ENCODE peak calls at places on chromosome 14, in ten cellular contexts. R is ascending aorta, H is GM06990, G is neural crest cell, M is astrocyte, I is Calu3, K is tibial nerve, Q is foreskin fibroblast, W is psoas muscle, J is A549. F is an unnamed sample.

GRCh38 chr14:94372021-94372605 is 16.3 kb downstream of the SERPINA1 start:
- DNase-seq in R (no peak), G (no peak), K (no peak), W (no peak), H (no peak), Q (no peak), M (no peak), J (no peak), I (no peak), F (no peak)

GRCh38 chr14:68081489-68081888 is 261.9 kb downstream of the RAD51B start:
- DNase-seq in H (no peak), W (no peak), R (no peak), K (no peak), J (no peak), Q (no peak), I (no peak), M (no peak), G (no peak), F (no peak)

GRCh38 chr14:65213316-65213715 is 111.0 kb upstream of the MAX start:
- DNase-seq in R (no peak), G (no peak), M (no peak), J (no peak), I (no peak), H (no peak), W (no peak), Q (no peak), K (no peak), F (no peak)

GRCh38 chr14:64337901-64338615 is 43.9 kb upstream of the ESR2 start:
- DNase-seq in W (no peak), J (peak), H (no peak), M (peak), Q (peak), G (peak), K (no peak), R (peak), I (peak), F (no peak)

GRCh38 chr14:99081880-99082279 is 190.1 kb downstream of the BCL11B start:
- DNase-seq in J (no peak), R (no peak), M (no peak), Q (no peak), H (no peak), K (no peak), G (no peak), W (no peak), I (no peak), F (no peak)

GRCh38 chr14:99928963-99929362 is 135.8 kb downstream of the EML1 start:
- DNase-seq in H (no peak), R (no peak), Q (no peak), K (no peak), G (no peak), I (no peak), M (no peak), J (no peak), W (no peak), F (no peak)

GRCh38 chr14:98909251-98909944 is 362.6 kb downstream of the BCL11B start:
- DNase-seq in W (no peak), R (no peak), M (peak), J (peak), I (peak), K (no peak), G (no peak), Q (no peak), H (no peak), F (no peak)

GRCh38 chr14:95862243-95862642 is 14.4 kb upstream of the TUNAR start:
- DNase-seq in M (peak), Q (no peak), R (no peak), W (no peak), G (no peak), K (no peak), I (no peak), H (no peak), J (no peak), F (no peak)

GRCh38 chr14:77151245-77151644 is 9.7 kb upstream of the ZDHHC22 start:
- DNase-seq in Q (no peak), J (peak), G (peak), R (no peak), M (no peak), H (no peak), I (peak), K (no peak), W (no peak), F (no peak)

GRCh38 chr14:94769413-94770250 is at the start of gene GSC:
- DNase-seq in J (peak), W (peak), G (peak), K (no peak), H (no peak), Q (peak), R (no peak), M (peak), I (peak), F (peak)

GRCh38 chr14:53273671-53274072 is 120.5 kb upstream of the DDHD1 start:
- DNase-seq in H (no peak), W (no peak), G (no peak), R (no peak), J (no peak), M (no peak), Q (no peak), I (no peak), K (no peak), F (no peak)

GRCh38 chr14:94390372-94391086 is 2.1 kb upstream of the SERPINA1 start:
- DNase-seq in K (no peak), M (no peak), G (no peak), H (no peak), J (no peak), R (no peak), W (peak), Q (no peak), I (peak), F (no peak)

GRCh38 chr14:73662439-73663056 is 17.8 kb downstream of the DNAL1 start:
- DNase-seq in K (no peak), M (peak), R (no peak), Q (peak), I (peak), W (peak), H (no peak), J (peak), G (no peak), F (peak)

GRCh38 chr14:93946506-93947170 is 19.5 kb downstream of the FAM181A start:
- DNase-seq in Q (no peak), K (no peak), G (no peak), M (peak), W (no peak), R (no peak), I (no peak), J (no peak), H (no peak), F (no peak)

DNA sequence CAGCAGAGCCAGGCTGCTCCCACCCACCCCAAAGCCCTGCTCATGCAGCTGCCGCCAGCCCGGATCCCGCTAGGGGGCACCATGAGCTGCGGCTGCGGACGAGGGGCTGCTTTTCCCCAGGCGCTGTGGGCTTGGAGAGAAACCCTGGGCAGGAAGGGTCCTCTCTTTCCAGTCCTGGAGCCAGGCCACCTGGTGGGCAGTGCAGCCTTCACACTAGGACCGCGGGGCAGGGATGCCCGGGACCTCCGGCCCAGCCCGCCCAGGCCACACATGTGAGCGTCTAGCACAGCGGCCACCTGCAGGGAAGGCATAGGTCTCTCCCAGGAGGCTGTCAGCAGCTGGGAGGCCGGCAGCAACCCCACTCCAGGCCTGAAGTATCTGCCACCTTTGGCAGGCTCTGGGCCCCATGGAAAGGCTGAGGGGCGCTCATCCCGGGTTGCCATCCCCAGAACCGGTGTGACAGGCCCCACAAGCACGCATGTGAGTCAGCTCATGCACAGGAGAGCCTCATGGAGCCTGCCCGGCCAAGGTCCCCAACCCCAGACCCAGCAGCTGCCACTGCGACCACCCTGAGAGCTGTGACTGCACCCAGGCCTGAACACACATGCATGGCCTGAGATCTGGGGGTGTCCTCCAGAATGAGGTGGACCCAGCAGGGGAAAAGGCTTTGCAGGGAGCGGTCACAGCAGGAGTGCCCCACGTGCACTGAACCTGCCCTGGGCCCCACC is 280.0 kb upstream of the RTL1 start:
- DNase-seq in J (no peak), R (no peak), K (no peak), Q (no peak), M (no peak), I (peak), W (no peak), G (peak), H (no peak), F (no peak)
- TF ChIP-seq CTCF in J (peak), R (no peak), K (no peak), Q (no peak), M (peak), I (no peak), W (no peak), G (peak), H (no peak), F (no peak)

DNA sequence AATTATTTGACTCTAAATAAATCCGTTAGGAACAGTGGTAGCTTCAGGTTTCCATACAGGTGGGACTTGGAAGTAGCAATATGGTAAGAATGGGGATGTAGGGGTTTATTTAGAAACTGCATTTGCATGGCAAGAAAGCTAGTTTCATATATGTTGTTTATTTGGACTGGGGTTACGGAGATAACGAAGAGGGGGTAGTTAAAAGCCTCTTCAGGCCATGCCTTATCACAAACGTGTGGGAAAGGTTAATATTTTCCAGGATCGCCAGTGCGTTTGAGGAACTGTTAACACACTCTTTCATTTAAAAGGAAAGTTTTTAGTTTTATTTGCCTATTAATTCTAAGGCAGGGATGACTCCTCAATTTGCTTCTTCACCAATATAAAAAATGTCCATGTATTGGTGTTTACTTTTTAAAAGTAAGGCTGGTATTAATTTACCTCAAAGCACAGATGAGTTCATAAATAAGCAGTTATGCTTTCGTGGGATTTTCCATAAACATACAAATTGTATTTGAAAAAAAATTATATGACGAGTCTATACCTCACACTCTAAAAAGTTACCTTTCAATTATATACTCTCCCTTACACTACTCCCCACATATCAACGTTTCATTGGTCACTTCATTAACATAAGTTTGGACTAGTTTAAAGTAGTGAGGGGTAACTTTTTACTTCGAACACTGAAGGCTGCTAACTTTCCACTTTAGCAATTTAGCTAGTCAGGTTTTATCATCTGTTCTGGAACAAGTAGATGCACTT is 813 bp downstream of the RAB2B start:
- DNase-seq in M (no peak), W (no peak), I (no peak), K (no peak), G (no peak), H (no peak), R (no peak), J (no peak), Q (no peak), F (no peak)
- TF ChIP-seq CTCF in M (no peak), W (no peak), I (no peak), K (no peak), G (no peak), H (no peak), R (no peak), J (no peak), Q (no peak), F (no peak)

GRCh38 chr14:103500148-103500990 is 22.3 kb downstream of the CKB start:
- DNase-seq in M (peak), H (no peak), Q (peak), K (peak), R (no peak), G (peak), W (peak), I (peak), J (no peak), F (peak)
- TF ChIP-seq CTCF in M (peak), H (peak), Q (peak), K (peak), R (peak), G (peak), W (peak), I (peak), J (peak), F (peak)

DNA sequence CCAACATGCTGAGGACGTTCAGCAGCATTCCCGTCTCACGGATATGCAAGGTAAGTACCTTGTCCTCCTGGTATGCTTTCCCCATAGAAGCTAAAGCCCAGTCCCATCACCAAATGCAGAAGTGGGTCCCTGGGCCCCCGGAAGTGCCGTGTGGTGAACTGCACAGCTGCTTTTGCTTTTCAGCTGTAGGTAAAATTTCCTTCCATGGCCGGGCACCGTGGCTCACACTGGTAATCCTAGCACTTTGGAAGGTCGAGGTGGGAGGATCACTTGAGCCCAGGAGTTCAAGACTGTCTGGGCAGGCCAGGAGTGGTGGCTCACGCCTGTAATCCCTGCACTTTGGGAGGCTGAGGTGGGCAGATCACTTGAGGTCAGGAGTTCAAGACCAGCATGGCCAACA is 44.1 kb downstream of the HSP90AA1 start:
- DNase-seq in Q (no peak), G (no peak), K (no peak), M (no peak), J (no peak), W (no peak), R (no peak), I (no peak), H (no peak), F (no peak)
- TF ChIP-seq CTCF in Q (no peak), G (no peak), K (no peak), M (no peak), J (no peak), W (no peak), R (no peak), I (no peak), H (no peak), F (no peak)

GRCh38 chr14:29521526-29522137 is 406.0 kb downstream of the PRKD1 start:
- DNase-seq in W (no peak), H (no peak), G (no peak), I (peak), R (no peak), M (no peak), K (no peak), J (no peak), Q (no peak), F (no peak)
- TF ChIP-seq CTCF in W (no peak), H (no peak), G (peak), I (peak), R (no peak), M (peak), K (no peak), J (no peak), Q (peak), F (peak)

GRCh38 chr14:37597538-37598084 is 2.2 kb downstream of the TTC6 start:
- DNase-seq in I (no peak), Q (no peak), H (no peak), G (no peak), W (no peak), M (no peak), J (no peak), K (no peak), R (no peak), F (no peak)
- TF ChIP-seq CTCF in I (no peak), Q (peak), H (no peak), G (peak), W (no peak), M (peak), J (peak), K (no peak), R (peak), F (peak)

DNA sequence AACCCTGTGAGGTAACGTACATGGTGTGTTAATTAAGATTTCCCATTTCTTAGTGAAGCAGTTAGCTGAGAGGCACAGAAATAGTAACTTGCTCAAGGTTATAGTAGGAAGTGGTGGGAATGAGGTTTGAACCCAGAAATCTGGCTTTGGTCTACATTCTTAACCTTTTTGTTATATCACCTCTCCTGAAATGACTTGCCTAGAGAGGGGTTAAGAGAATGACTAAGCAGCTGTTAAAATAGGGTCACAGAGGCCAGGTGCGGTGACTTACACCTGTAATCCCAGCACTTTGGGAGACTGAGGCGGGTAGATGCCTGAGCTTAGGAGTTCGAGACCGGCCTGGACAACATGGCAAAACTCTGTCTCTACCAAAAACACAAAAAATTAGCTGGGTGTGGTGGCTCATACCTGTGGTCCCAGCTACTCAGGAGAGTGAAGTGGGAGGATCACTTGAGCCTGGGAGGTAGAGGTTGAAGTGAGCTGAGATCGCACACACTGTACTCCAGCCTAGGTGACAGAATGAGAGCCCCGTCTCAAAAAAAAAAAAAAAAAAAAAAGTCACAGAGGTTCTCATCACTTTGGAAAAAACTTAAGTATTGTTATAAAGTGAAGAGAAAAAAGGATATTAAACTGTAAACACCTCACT is 57.6 kb upstream of the RD3L start:
- DNase-seq in W (no peak), K (no peak), Q (no peak), H (no peak), R (no peak), G (no peak), I (no peak), J (no peak), M (no peak), F (no peak)
- TF ChIP-seq CTCF in W (no peak), K (no peak), Q (no peak), H (no peak), R (no peak), G (no peak), I (no peak), J (no peak), M (no peak), F (no peak)

DNA sequence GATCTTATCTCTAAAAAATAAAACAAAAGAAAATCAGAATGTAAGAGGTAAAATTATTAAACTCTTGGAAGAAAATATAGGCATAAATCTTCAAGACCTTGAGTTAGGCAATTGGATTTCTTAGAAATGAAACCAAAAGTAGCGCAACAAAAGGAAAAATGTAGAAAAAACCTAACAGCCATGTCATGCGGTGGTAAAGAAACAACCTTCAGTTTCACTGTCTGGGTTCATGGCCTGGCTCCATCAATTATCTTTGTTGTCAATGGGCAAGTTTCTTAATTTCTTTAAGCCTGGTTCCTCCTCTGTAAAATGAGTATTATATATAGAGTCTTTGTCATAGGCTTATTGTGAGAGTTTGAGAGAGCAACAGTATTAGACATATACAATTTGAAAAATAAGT is 5.6 kb upstream of the GCH1 start:
- DNase-seq in G (no peak), K (no peak), M (no peak), I (no peak), W (no peak), Q (no peak), H (peak), J (no peak), R (no peak), F (no peak)
- TF ChIP-seq CTCF in G (no peak), K (no peak), M (no peak), I (no peak), W (no peak), Q (no peak), H (no peak), J (no peak), R (no peak), F (no peak)

GRCh38 chr14:43052897-43053296 is 1446.2 kb downstream of the LRFN5 start:
- DNase-seq in K (no peak), W (no peak), Q (no peak), J (no peak), M (no peak), I (no peak), H (no peak), R (no peak), G (no peak), F (no peak)

DNA sequence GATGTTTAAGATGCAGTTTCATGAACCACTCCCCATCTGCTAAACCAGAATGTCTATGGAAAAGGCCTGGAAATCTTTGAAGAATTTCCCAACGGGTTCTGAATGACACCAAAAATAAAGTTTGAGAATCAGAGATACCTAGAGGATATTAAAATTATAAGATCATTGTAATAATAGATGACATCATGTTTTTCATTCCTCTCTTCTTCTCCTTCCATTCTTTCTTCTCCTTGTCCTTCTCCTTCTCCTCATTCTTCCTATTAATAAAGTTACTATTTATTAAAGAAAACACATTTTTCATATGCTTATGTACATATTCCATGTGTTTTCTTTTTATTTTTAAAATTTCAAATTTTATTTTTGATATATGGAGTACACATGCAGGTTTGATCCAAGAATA is 1449.4 kb downstream of the LRFN5 start:
- DNase-seq in H (no peak), W (no peak), J (no peak), I (no peak), G (no peak), K (no peak), Q (no peak), M (no peak), R (no peak), F (no peak)
- TF ChIP-seq CTCF in H (no peak), W (no peak), J (no peak), I (no peak), G (no peak), K (no peak), Q (no peak), M (no peak), R (no peak), F (no peak)

GRCh38 chr14:55131782-55132181 is 2.7 kb downstream of the LGALS3 start:
- DNase-seq in I (peak), R (no peak), G (no peak), Q (no peak), H (no peak), M (no peak), J (no peak), W (no peak), K (no peak), F (no peak)
- TF ChIP-seq CTCF in I (no peak), R (no peak), G (no peak), Q (no peak), H (no peak), M (no peak), J (no peak), W (peak), K (no peak), F (peak)